ENCODE peak calls at places on chromosomes 2 and 18, in four cellular contexts. C is WTC11; M is CD8-positive, alpha-beta T cell; E is RWPE1. L is an unnamed sample.

GRCh38 chr2:8659735-8660492 is 21.9 kb upstream of the ID2 start:
- DNase-seq in M (no peak), C (no peak), E (no peak), L (no peak)

GRCh38 chr2:218876562-218877219 is 4.0 kb upstream of the WNT10A start:
- DNase-seq in M (peak; percentile 78), C (peak; percentile 81), E (no peak), L (peak; percentile 65)

GRCh38 chr2:71545572-71546274 is 92.4 kb downstream of the DYSF start:
- DNase-seq in C (peak; percentile 69), E (peak; percentile 59), M (peak; percentile 45), L (peak; percentile 56)

GRCh38 chr2:41572154-41572553 is 475.7 kb upstream of the PKDCC start:
- DNase-seq in C (no peak), M (no peak), E (no peak), L (no peak)

GRCh38 chr2:177633910-177634294 is 241.3 kb downstream of the AGPS start:
- DNase-seq in E (no peak), C (no peak), M (no peak), L (no peak)

GRCh38 chr18:46152808-46153617 is 48.8 kb downstream of the HAUS1 start:
- DNase-seq in E (peak; percentile 50), C (peak; percentile 41), M (no peak), L (no peak)

GRCh38 chr2:202140522-202141292 is 67.7 kb downstream of the KIAA2012 start:
- DNase-seq in C (no peak), M (no peak), E (no peak), L (peak; percentile 72)

GRCh38 chr2:42903821-42904575 is 111.6 kb upstream of the HAAO start:
- DNase-seq in C (no peak), E (no peak), M (no peak), L (no peak)

GRCh38 chr2:126722081-126722480 is 66.1 kb downstream of the GYPC start:
- DNase-seq in M (no peak), C (no peak), E (no peak), L (no peak)

GRCh38 chr2:375947-376307 is 88.0 kb upstream of the ALKAL2 start:
- DNase-seq in C (no peak), E (no peak), M (no peak), L (no peak)

GRCh38 chr18:59459352-59460059 is 100.4 kb upstream of the LMAN1 start:
- DNase-seq in M (no peak), E (peak; percentile 20), C (no peak), L (peak; percentile 74)

GRCh38 chr18:79818036-79818435 is 20.3 kb downstream of the KCNG2 start:
- DNase-seq in C (no peak), M (no peak), E (no peak), L (no peak)

GRCh38 chr2:14902953-14903352 is 270.4 kb downstream of the LRATD1 start:
- DNase-seq in M (no peak), C (no peak), E (no peak), L (no peak)

GRCh38 chr18:13300796-13301195 is 82.2 kb downstream of the LDLRAD4 start:
- DNase-seq in E (no peak), M (no peak), C (no peak), L (no peak)

GRCh38 chr18:23307567-23308295 is 145.4 kb upstream of the RIOK3 start:
- DNase-seq in C (no peak), M (peak; percentile 25), E (no peak), L (peak; percentile 73)

GRCh38 chr2:162344617-162344950 is 652 bp downstream of the GCA start:
- DNase-seq in M (no peak), E (peak; percentile 11), C (no peak), L (no peak)

DNA sequence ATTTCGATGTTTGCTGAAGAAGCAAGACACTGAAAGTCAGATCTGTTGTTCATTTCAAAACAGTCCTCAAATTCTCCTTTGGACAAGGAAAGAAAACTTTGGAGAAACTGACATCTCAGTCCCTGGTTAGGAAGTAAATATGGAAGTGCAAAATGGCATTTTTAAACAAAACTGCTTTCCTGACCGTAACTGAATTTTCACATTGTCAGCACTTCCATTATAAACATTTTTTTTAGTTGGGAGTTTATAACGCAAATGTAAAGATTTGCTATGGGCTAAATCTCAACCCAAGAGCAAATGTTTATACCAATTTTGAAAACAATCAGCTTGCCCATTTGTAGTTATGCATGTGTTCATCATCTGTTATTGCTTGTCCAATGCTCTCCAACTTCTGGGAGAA is 520.0 kb downstream of the ARHGAP15 start:
- DNase-seq in E (no peak), C (no peak), M (no peak), L (no peak)
- TF ChIP-seq CTCF in E (no peak), C (no peak), M (no peak), L (no peak)

GRCh38 chr2:181891258-181891965 is at the start of gene ITPRID2:
- DNase-seq in E (peak; percentile 95), M (peak; percentile 59), C (peak; percentile 76), L (peak; percentile 82)
- TF ChIP-seq CTCF in E (peak; percentile 10), M (no peak), C (no peak), L (no peak)

GRCh38 chr2:95314964-95315611 is 17.9 kb downstream of the KCNIP3 start:
- DNase-seq in M (no peak), E (peak; percentile 76), C (peak; percentile 71), L (peak; percentile 33)
- TF ChIP-seq CTCF in M (no peak), E (peak; percentile 53), C (peak; percentile 68), L (peak; percentile 54)

GRCh38 chr18:37335337-37335736 is 230.3 kb downstream of the CELF4 start:
- DNase-seq in C (peak; percentile 29), E (no peak), M (no peak), L (peak; percentile 15)
- TF ChIP-seq CTCF in C (no peak), E (no peak), M (no peak), L (no peak)

GRCh38 chr18:35010156-35010555 is 31.1 kb upstream of the MAPRE2 start:
- DNase-seq in E (no peak), C (no peak), M (no peak), L (no peak)

GRCh38 chr18:35005963-35006577 is 35.1 kb upstream of the MAPRE2 start:
- DNase-seq in E (peak; percentile 31), M (no peak), C (no peak), L (peak; percentile 76)

GRCh38 chr18:35010983-35011382 is 30.2 kb upstream of the MAPRE2 start:
- DNase-seq in C (no peak), E (no peak), M (no peak), L (no peak)
- TF ChIP-seq CTCF in C (no peak), E (no peak), M (no peak), L (no peak)

DNA sequence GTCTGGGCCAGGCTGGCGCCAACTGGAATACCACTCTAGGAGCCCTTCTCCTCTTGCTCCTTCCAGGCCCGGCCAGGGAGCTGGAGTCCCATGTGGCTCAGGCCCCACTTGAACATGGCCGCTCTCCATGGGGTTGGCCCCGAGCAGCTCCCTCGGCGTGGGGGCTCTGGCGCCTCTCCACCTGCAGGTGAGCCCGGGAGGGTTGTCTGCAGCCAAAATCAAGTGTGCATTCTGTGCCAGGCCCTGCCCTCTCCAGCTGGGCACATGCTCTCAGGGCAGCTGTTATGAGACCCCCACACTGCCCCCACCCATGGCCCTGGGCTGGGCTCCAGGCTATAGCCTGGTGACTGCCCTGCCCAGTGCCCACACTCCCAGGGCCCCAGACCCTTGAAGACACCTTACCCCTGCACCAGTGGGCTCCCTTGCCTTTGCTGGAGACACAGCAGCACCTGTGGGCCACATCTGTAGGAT is 45.8 kb upstream of the HS6ST1 start:
- DNase-seq in C (no peak), E (no peak), M (no peak), L (no peak)
- TF ChIP-seq CTCF in C (no peak), E (no peak), M (no peak), L (no peak)

DNA sequence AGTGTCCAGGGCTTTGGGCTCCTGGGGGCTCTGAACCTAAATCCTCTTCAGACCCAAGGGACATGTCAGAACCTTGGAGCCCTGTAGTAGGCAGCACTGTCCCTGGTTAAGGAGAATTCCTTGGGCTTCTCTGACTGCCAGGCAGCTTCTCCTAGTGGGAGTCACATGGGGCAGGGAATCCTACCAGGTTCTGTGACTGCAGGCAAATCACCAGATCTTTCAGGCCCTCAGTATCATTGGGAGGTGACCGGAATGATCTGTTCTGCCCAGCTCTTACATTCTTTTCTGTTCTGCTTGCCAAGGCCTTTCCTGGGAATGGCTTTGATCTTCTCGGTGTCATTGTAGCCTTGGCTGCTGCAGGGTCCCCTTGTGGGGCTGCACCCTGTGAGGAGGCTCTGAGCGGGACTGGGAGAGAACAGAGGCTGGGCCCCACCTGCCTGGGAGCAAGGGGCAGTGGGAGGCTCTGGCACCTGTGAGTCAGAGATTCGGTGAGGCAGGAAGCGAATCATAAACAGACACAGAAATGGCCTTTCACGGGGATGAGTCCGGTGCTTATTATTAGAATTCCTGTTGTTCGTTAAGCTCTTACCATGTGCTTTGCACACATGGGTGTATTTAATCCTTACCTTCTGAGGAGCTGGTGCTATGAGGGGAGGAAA is 14.1 kb downstream of the CEP68 start:
- DNase-seq in M (no peak), E (peak; percentile 46), C (no peak), L (peak; percentile 75)
- TF ChIP-seq CTCF in M (no peak), E (no peak), C (no peak), L (peak; percentile 33)

DNA sequence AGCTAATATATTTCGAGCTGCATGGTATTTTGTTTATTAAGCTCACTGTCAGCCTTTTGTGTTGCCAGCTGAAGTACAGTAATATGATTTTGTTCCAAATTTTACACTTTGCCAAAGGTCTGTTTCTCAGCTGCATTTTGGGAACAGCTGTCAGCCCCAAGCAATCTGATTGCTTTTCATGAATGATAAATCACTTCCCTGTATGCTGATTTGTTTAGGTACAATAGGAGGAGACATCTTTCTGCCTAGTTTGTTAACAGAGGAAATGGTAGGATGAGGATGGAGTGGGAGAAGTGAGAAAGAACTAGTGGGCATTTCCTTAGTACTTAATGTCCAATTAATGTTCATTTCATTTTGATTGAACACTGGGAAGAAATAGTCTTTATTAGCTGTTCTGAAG is 79.3 kb downstream of the NABP1 start:
- DNase-seq in E (no peak), C (no peak), M (no peak), L (peak; percentile 12)
- TF ChIP-seq CTCF in E (no peak), C (no peak), M (no peak), L (no peak)

GRCh38 chr2:27451095-27451494 is 8.9 kb downstream of the KRTCAP3 start:
- DNase-seq in E (no peak), C (no peak), M (no peak), L (no peak)
- TF ChIP-seq CTCF in E (no peak), C (no peak), M (no peak), L (no peak)

DNA sequence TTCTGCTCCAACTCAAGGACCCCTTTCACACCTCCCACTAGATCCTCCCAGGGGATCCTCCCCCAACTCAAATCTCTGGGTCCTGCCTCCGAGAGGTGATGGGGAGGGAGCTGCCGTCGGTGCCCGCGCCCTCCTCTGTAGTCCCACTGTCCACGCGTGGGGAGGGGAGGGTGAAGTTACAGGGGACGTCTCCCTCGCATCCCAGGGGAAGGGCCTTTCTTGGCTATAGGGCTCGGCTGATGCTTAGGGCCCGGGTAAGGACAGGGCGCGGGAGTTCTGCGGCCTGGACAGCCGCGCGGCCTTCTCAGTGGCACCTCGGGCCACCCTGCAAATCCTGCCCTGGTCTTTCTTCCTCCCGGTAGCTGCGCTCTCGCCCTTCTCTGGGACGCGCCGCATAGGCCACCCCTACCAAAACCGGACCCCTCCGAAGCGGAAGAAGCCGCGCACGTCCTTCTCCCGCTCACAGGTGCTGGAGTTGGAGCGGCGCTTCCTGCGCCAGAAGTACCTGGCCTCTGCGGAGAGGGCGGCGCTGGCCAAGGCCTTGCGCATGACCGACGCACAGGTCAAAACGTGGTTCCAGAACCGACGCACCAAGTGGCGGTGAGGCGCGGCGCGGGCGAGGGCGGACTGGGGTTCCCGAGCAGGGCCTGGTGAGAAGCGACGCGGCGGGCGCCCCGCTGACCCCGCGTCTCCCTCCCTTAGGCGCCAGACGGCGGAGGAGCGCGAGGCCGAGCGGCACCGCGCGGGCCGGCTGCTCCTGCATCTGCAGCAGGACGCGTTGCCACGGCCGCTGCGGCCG is 1.2 kb downstream of the TLX2 start:
- DNase-seq in M (no peak), C (peak; percentile 60), E (no peak), L (no peak)
- TF ChIP-seq CTCF in M (no peak), C (no peak), E (no peak), L (no peak)